ENCODE peak calls at places on chromosomes 11 and 22, in seven cellular contexts. Y is amniotic epithelial cell; Q is NCI-H1105; Z is activated T-helper 1 cell treated with anti-CD3 and anti-CD28 coated beads, Interleukin-2, amount 50 U/mL, for 16 hours; N is Caki2; J is stimulated activated CD4-positive, alpha-beta T cell treated with anti-CD3 and anti-CD28 coated beads, Interleukin-12 subunit alpha, Interleukin-12 subunit beta, amount 100 ng/mL, for 48 hours; K is tibial nerve. L is an unnamed sample.

GRCh38 chr11:26344647-26345046 is 12.7 kb downstream of the ANO3 start:
- DNase-seq in Y (peak), Q (no peak), Z (no peak), N (no peak), J (no peak), K (no peak), L (no peak)

GRCh38 chr11:36385121-36385530 is 89.0 kb downstream of the PRR5L start:
- DNase-seq in Y (peak), Q (no peak), Z (no peak), N (no peak), J (no peak), K (no peak), L (no peak)

GRCh38 chr22:20777420-20778177 is 3.7 kb downstream of the SERPIND1 start:
- DNase-seq in Y (peak), Q (peak), Z (no peak), N (peak), J (no peak), K (no peak), L (no peak)

GRCh38 chr11:6531267-6531752 is 34.2 kb downstream of the DNHD1 start:
- DNase-seq in Y (peak), Q (peak), Z (no peak), N (peak), J (peak), K (peak), L (peak)

GRCh38 chr22:35947794-35948425 is 80.7 kb downstream of the RBFOX2 start:
- DNase-seq in Y (no peak), Q (no peak), Z (no peak), N (no peak), J (no peak), K (no peak), L (no peak)

GRCh38 chr22:30206964-30207363 is 39.6 kb downstream of the LIF start:
- DNase-seq in Y (peak), Q (no peak), Z (no peak), N (peak), J (no peak), K (peak), L (no peak)

GRCh38 chr22:36540867-36541642 is 12.1 kb upstream of the EIF3D start:
- DNase-seq in Y (peak), Q (no peak), Z (no peak), N (peak), J (no peak), K (no peak), L (no peak)

GRCh38 chr11:45091563-45092392 is 54.7 kb upstream of the PRDM11 start:
- DNase-seq in Y (no peak), Q (no peak), Z (no peak), N (no peak), J (no peak), K (no peak), L (no peak)

GRCh38 chr11:44927174-44927661 is 23.5 kb downstream of the TP53I11 start:
- DNase-seq in Y (peak), Q (peak), Z (peak), N (peak), J (peak), K (peak), L (peak)

GRCh38 chr11:829116-829945 is 1.6 kb downstream of the CRACR2B start:
- DNase-seq in Y (no peak), Q (no peak), Z (no peak), N (peak), J (no peak), K (no peak), L (no peak)

GRCh38 chr11:111331711-111332479 is 33.5 kb downstream of the POU2AF3 start:
- DNase-seq in Y (peak), Q (peak), Z (no peak), N (no peak), J (no peak), K (no peak), L (no peak)

GRCh38 chr11:10390375-10390774 is 64.7 kb upstream of the AMPD3 start:
- DNase-seq in Y (no peak), Q (no peak), Z (no peak), N (no peak), J (no peak), K (no peak), L (no peak)

GRCh38 chr11:46361283-46362145 is 14.3 kb downstream of the DGKZ start:
- DNase-seq in Y (no peak), Q (no peak), Z (no peak), N (no peak), J (no peak), K (no peak), L (peak)

GRCh38 chr11:68881320-68881719 is 22.3 kb downstream of the MRPL21 start:
- DNase-seq in Y (no peak), Q (no peak), Z (no peak), N (no peak), J (no peak), K (no peak), L (no peak)

GRCh38 chr11:44430140-44430539 is 120.2 kb upstream of the ALX4 start:
- DNase-seq in Y (peak), Q (no peak), Z (no peak), N (no peak), J (no peak), K (no peak), L (no peak)

GRCh38 chr11:22521226-22521625 is 104.4 kb downstream of the FANCF start:
- DNase-seq in Y (peak), Q (no peak), Z (no peak), N (peak), J (no peak), K (no peak), L (no peak)

GRCh38 chr22:48494256-48494967 is 1333.3 kb downstream of the BRD1 start:
- DNase-seq in Y (no peak), Q (no peak), Z (no peak), N (no peak), J (no peak), K (no peak), L (no peak)